ENCODE peak calls at places on chromosomes 1 and 21, in seven cellular contexts. Z, P, B, E, G, N and L are unnamed samples.

GRCh38 chr1:220818421-220819173 is 31.9 kb downstream of the MTARC1 start:
- DNase-seq in G (no peak), E (peak), P (peak), Z (peak), N (no peak), B (peak), L (no peak)

GRCh38 chr1:178651742-178652141 is 73.3 kb upstream of the RALGPS2 start:
- DNase-seq in Z (no peak), N (no peak), G (no peak), B (no peak), E (no peak), P (no peak), L (no peak)

GRCh38 chr1:118204648-118205047 is 19.6 kb upstream of the SPAG17 start:
- DNase-seq in B (no peak), Z (no peak), G (no peak), E (no peak), P (no peak), N (no peak), L (no peak)

GRCh38 chr21:28822882-28823335 is 169.8 kb downstream of the LTN1 start:
- DNase-seq in B (peak), P (no peak), Z (no peak), N (no peak), G (no peak), E (peak), L (no peak)

GRCh38 chr21:44740721-44741120 is 29.3 kb upstream of the TSPEAR start:
- DNase-seq in N (no peak), P (no peak), G (no peak), E (no peak), B (no peak), Z (no peak), L (no peak)

GRCh38 chr1:156886583-156887302 is 6.8 kb upstream of the PEAR1 start:
- DNase-seq in E (no peak), N (no peak), B (no peak), P (no peak), Z (no peak), G (no peak), L (no peak)

GRCh38 chr1:5637171-5637570 is 355.1 kb downstream of the NPHP4 start:
- DNase-seq in G (no peak), Z (no peak), N (peak), P (no peak), E (no peak), B (no peak), L (no peak)

GRCh38 chr21:29601072-29601471 is 302.4 kb downstream of the BACH1 start:
- DNase-seq in B (no peak), P (no peak), G (no peak), Z (no peak), E (no peak), N (no peak), L (no peak)

GRCh38 chr1:87182611-87183010 is 146.1 kb upstream of the LMO4 start:
- DNase-seq in N (no peak), P (no peak), G (no peak), E (peak), B (no peak), Z (no peak), L (no peak)

GRCh38 chr1:207619833-207620572 is 24.9 kb upstream of the CR1L start:
- DNase-seq in N (peak), E (peak), P (peak), B (peak), G (no peak), Z (no peak), L (peak)

GRCh38 chr1:220881918-220882891 is 3.0 kb downstream of the HLX start:
- DNase-seq in G (no peak), Z (peak), P (no peak), B (peak), E (no peak), N (no peak), L (no peak)

GRCh38 chr1:52667290-52667689 is 30.9 kb downstream of the COA7 start:
- DNase-seq in B (no peak), G (no peak), N (no peak), Z (no peak), P (no peak), E (no peak), L (no peak)